ENCODE peak calls at places on chromosomes 11 and 22, in four cellular contexts. U is COR-L47, Q is pulmonary artery endothelial cell, J is Caki2. Z is an unnamed sample.

GRCh38 chr22:37293172-37293571 is 10.9 kb downstream of the CYTH4 start:
- DNase-seq in Q (no peak), J (no peak), U (no peak), Z (no peak)

GRCh38 chr11:69251639-69252493 is 42.1 kb upstream of the MYEOV start:
- DNase-seq in U (no peak), Q (no peak), J (no peak), Z (no peak)

GRCh38 chr22:49368976-49369725 is 458.5 kb downstream of the BRD1 start:
- DNase-seq in U (no peak), J (peak), Q (no peak), Z (no peak)

GRCh38 chr11:128492461-128492860 is 94.9 kb downstream of the ETS1 start:
- DNase-seq in Q (peak), J (no peak), U (peak), Z (no peak)

GRCh38 chr11:113994077-113994954 is 19.4 kb downstream of the HTR3A start:
- DNase-seq in Q (no peak), J (no peak), U (peak), Z (peak)

GRCh38 chr11:116330439-116331185 is 442.2 kb downstream of the BUD13 start:
- DNase-seq in Q (no peak), U (no peak), J (no peak), Z (peak)

GRCh38 chr11:125313271-125314222 is 149.0 kb downstream of the PKNOX2 start:
- DNase-seq in J (no peak), U (no peak), Q (peak), Z (no peak)

GRCh38 chr22:26922804-26923203 is 265.4 kb downstream of the MIAT start:
- DNase-seq in Q (no peak), J (peak), U (no peak), Z (no peak)

GRCh38 chr11:32562839-32563599 is 20.6 kb upstream of the EIF3M start:
- DNase-seq in U (no peak), Q (no peak), J (peak), Z (no peak)

GRCh38 chr11:128603003-128603715 is 15.8 kb upstream of the ETS1 start:
- DNase-seq in Q (no peak), J (no peak), U (no peak), Z (no peak)

GRCh38 chr11:38323961-38324761 is 1726.1 kb upstream of the RAG2 start:
- DNase-seq in U (no peak), J (peak), Q (no peak), Z (no peak)

GRCh38 chr11:132211479-132211878 is 841.1 kb downstream of the NTM start:
- DNase-seq in J (no peak), U (no peak), Q (no peak), Z (no peak)

GRCh38 chr11:117950999-117951961 is 22.1 kb upstream of the TMPRSS13 start:
- DNase-seq in J (no peak), U (no peak), Q (no peak), Z (no peak)

GRCh38 chr22:23233746-23234408 is 53.6 kb downstream of the BCR start:
- DNase-seq in U (no peak), Q (no peak), J (no peak), Z (peak)

GRCh38 chr11:2653930-2654739 is 45.7 kb downstream of the KCNQ1OT1 start:
- DNase-seq in Q (no peak), J (no peak), U (peak), Z (no peak)